ENCODE peak calls at places on chromosomes 13 and 19, in five cellular contexts. A, X, F, V and N are unnamed samples.

GRCh38 chr19:52296400-52296772 is 583 bp upstream of the ZNF480 start:
- DNase-seq in V (no peak), X (no peak), A (no peak), F (no peak), N (no peak)

GRCh38 chr19:6577410-6578125 is 13.4 kb downstream of the CD70 start:
- DNase-seq in V (no peak), A (no peak), X (peak), F (no peak), N (no peak)

GRCh38 chr13:111143875-111144540 is 28.9 kb downstream of the ARHGEF7 start:
- DNase-seq in F (no peak), A (no peak), V (no peak), X (no peak), N (no peak)

GRCh38 chr13:98493035-98493401 is 83.9 kb downstream of the STK24 start:
- DNase-seq in A (no peak), V (no peak), X (no peak), F (no peak), N (no peak)

GRCh38 chr13:23608704-23609413 is 38.6 kb downstream of the TNFRSF19 start:
- DNase-seq in A (peak), V (no peak), X (no peak), F (no peak), N (peak)

GRCh38 chr19:681029-681626 is 4.9 kb downstream of the FSTL3 start:
- DNase-seq in X (peak), A (peak), F (no peak), V (peak), N (no peak)

GRCh38 chr19:1019980-1020867 is 699 bp downstream of the TMEM259 start:
- DNase-seq in V (no peak), A (no peak), F (no peak), X (no peak), N (no peak)

GRCh38 chr13:88031980-88032562 is 360.9 kb downstream of the SLITRK5 start:
- DNase-seq in V (peak), A (no peak), F (no peak), X (no peak), N (no peak)

GRCh38 chr19:28492616-28493015 is 720.3 kb downstream of the UQCRFS1 start:
- DNase-seq in X (no peak), F (no peak), A (no peak), V (no peak), N (no peak)

GRCh38 chr13:79501538-79502232 is 20.7 kb downstream of the NDFIP2 start:
- DNase-seq in X (no peak), F (no peak), V (no peak), A (no peak), N (no peak)